ENCODE peak calls at places on chromosomes 12 and 14, in nine cellular contexts. A is AG04449; P is epithelial cell of proximal tubule; C is PC-9; I is CD8-positive, alpha-beta T cell; T is progenitor cell of endocrine pancreas; N is choroid plexus epithelial cell; B is lower leg skin; W is osteocyte. Z is an unnamed sample.

GRCh38 chr12:52390739-52391617 is 5.5 kb upstream of the KRT84 start:
- DNase-seq in A (no peak), P (no peak), C (no peak), I (no peak), T (no peak), N (peak), B (no peak), W (no peak), Z (peak)

GRCh38 chr12:57832966-57833365 is 13.6 kb downstream of the CTDSP2 start:
- DNase-seq in A (no peak), P (no peak), C (no peak), I (no peak), T (no peak), N (peak), B (no peak), W (no peak), Z (no peak)

GRCh38 chr14:46048127-46048526 is 603.5 kb downstream of the RPL10L start:
- DNase-seq in A (no peak), P (no peak), C (no peak), I (no peak), T (peak), N (peak), B (no peak), W (no peak), Z (peak)

GRCh38 chr14:73026243-73026844 is 562 bp downstream of the ZFYVE1 start:
- DNase-seq in A (no peak), P (no peak), C (no peak), I (no peak), T (no peak), N (no peak), B (peak), W (no peak), Z (no peak)

GRCh38 chr12:40446385-40446784 is 221.6 kb downstream of the LRRK2 start:
- DNase-seq in A (no peak), P (no peak), C (no peak), I (no peak), T (no peak), N (peak), B (no peak), W (no peak), Z (peak)

GRCh38 chr12:127550271-127550670 is 716.7 kb upstream of the TMEM132C start:
- DNase-seq in A (peak), P (no peak), C (no peak), I (no peak), T (no peak), N (no peak), B (no peak), W (no peak), Z (no peak)

GRCh38 chr12:91900971-91901370 is 244.7 kb downstream of the BTG1 start:
- DNase-seq in A (no peak), P (no peak), C (no peak), I (no peak), T (no peak), N (no peak), B (no peak), W (no peak), Z (no peak)

GRCh38 chr14:21711360-21711961 is 37.8 kb upstream of the OR4E1 start:
- DNase-seq in A (peak), P (peak), C (peak), I (peak), T (no peak), N (peak), B (no peak), W (no peak), Z (peak)

GRCh38 chr14:99510556-99511139 is 29.4 kb downstream of the CCNK start:
- DNase-seq in A (no peak), P (no peak), C (no peak), I (no peak), T (no peak), N (no peak), B (no peak), W (peak), Z (no peak)

GRCh38 chr14:104131968-104132732 is 6.2 kb upstream of the KIF26A start:
- DNase-seq in A (no peak), P (no peak), C (no peak), I (no peak), T (no peak), N (no peak), B (no peak), W (no peak), Z (no peak)

GRCh38 chr14:95555053-95555452 is 20.2 kb downstream of the GLRX5 start:
- DNase-seq in A (no peak), P (no peak), C (no peak), I (no peak), T (no peak), N (no peak), B (no peak), W (no peak), Z (no peak)

GRCh38 chr12:132488127-132489077 is 1.5 kb upstream of the FBRSL1 start:
- DNase-seq in A (no peak), P (no peak), C (no peak), I (peak), T (no peak), N (no peak), B (peak), W (no peak), Z (no peak)

GRCh38 chr14:63710497-63710896 is 17.4 kb downstream of the SGPP1 start:
- DNase-seq in A (no peak), P (no peak), C (no peak), I (no peak), T (no peak), N (no peak), B (no peak), W (no peak), Z (no peak)

GRCh38 chr12:87155616-87156015 is 873.6 kb downstream of the C12orf50 start:
- DNase-seq in A (peak), P (no peak), C (peak), I (no peak), T (no peak), N (peak), B (no peak), W (no peak), Z (no peak)

GRCh38 chr12:114668151-114668891 is 15.7 kb downstream of the TBX3 start:
- DNase-seq in A (no peak), P (no peak), C (peak), I (no peak), T (peak), N (peak), B (peak), W (no peak), Z (peak)

GRCh38 chr14:35365130-35366047 is 39.2 kb downstream of the NFKBIA start:
- DNase-seq in A (no peak), P (peak), C (peak), I (peak), T (no peak), N (peak), B (peak), W (no peak), Z (peak)

GRCh38 chr14:68669644-68670343 is 123.1 kb downstream of the ZFP36L1 start:
- DNase-seq in A (no peak), P (no peak), C (no peak), I (no peak), T (no peak), N (no peak), B (no peak), W (no peak), Z (no peak)

GRCh38 chr12:96198970-96199369 is 4.8 kb downstream of the ELK3 start:
- DNase-seq in A (peak), P (peak), C (peak), I (no peak), T (no peak), N (peak), B (no peak), W (no peak), Z (no peak)

GRCh38 chr12:74328623-74329022 is 209.0 kb upstream of the ATXN7L3B start:
- DNase-seq in A (no peak), P (no peak), C (no peak), I (no peak), T (no peak), N (peak), B (no peak), W (no peak), Z (no peak)

GRCh38 chr14:56482306-56482705 is 97.3 kb upstream of the TMEM260 start:
- DNase-seq in A (no peak), P (no peak), C (no peak), I (no peak), T (no peak), N (peak), B (no peak), W (no peak), Z (peak)

GRCh38 chr12:101116911-101117310 is 93.1 kb downstream of the SLC5A8 start:
- DNase-seq in A (no peak), P (no peak), C (no peak), I (no peak), T (no peak), N (no peak), B (no peak), W (no peak), Z (no peak)

GRCh38 chr14:93977171-93977570 is 801 bp upstream of the ASB2 start:
- DNase-seq in A (no peak), P (no peak), C (no peak), I (no peak), T (no peak), N (no peak), B (no peak), W (no peak), Z (no peak)

GRCh38 chr14:76958975-76959710 is 69.4 kb downstream of the IRF2BPL start:
- DNase-seq in A (no peak), P (no peak), C (peak), I (no peak), T (no peak), N (no peak), B (no peak), W (no peak), Z (peak)

GRCh38 chr12:132899033-132899432 is 11.6 kb upstream of the CHFR start:
- DNase-seq in A (no peak), P (no peak), C (no peak), I (no peak), T (no peak), N (peak), B (no peak), W (no peak), Z (no peak)

GRCh38 chr14:77279719-77280118 is 8.7 kb upstream of the NGB start:
- DNase-seq in A (no peak), P (no peak), C (no peak), I (no peak), T (no peak), N (no peak), B (no peak), W (no peak), Z (no peak)

GRCh38 chr14:69317780-69318179 is 57.8 kb downstream of the GALNT16 start:
- DNase-seq in A (no peak), P (no peak), C (no peak), I (no peak), T (no peak), N (no peak), B (no peak), W (no peak), Z (no peak)

GRCh38 chr14:49893309-49894213 is 679 bp downstream of the ARF6 start:
- DNase-seq in A (no peak), P (no peak), C (no peak), I (peak), T (peak), N (peak), B (peak), W (peak), Z (peak)

GRCh38 chr14:105412768-105413541 is 6.7 kb upstream of the MTA1 start:
- DNase-seq in A (no peak), P (no peak), C (no peak), I (no peak), T (no peak), N (no peak), B (no peak), W (no peak), Z (no peak)

GRCh38 chr14:42654707-42655106 is 1048.0 kb downstream of the LRFN5 start:
- DNase-seq in A (no peak), P (no peak), C (no peak), I (no peak), T (no peak), N (no peak), B (no peak), W (no peak), Z (no peak)

GRCh38 chr14:24290746-24291145 is 8.8 kb downstream of the DHRS1 start:
- DNase-seq in A (no peak), P (no peak), C (no peak), I (no peak), T (no peak), N (no peak), B (no peak), W (no peak), Z (no peak)

GRCh38 chr12:48978291-48978740 is at the start of gene WNT1:
- DNase-seq in A (no peak), P (no peak), C (no peak), I (no peak), T (no peak), N (no peak), B (no peak), W (no peak), Z (no peak)
- TF ChIP-seq CTCF in A (no peak), P (no peak), C (no peak), I (peak), T (no peak), N (no peak), B (no peak), W (peak), Z (no peak)

DNA sequence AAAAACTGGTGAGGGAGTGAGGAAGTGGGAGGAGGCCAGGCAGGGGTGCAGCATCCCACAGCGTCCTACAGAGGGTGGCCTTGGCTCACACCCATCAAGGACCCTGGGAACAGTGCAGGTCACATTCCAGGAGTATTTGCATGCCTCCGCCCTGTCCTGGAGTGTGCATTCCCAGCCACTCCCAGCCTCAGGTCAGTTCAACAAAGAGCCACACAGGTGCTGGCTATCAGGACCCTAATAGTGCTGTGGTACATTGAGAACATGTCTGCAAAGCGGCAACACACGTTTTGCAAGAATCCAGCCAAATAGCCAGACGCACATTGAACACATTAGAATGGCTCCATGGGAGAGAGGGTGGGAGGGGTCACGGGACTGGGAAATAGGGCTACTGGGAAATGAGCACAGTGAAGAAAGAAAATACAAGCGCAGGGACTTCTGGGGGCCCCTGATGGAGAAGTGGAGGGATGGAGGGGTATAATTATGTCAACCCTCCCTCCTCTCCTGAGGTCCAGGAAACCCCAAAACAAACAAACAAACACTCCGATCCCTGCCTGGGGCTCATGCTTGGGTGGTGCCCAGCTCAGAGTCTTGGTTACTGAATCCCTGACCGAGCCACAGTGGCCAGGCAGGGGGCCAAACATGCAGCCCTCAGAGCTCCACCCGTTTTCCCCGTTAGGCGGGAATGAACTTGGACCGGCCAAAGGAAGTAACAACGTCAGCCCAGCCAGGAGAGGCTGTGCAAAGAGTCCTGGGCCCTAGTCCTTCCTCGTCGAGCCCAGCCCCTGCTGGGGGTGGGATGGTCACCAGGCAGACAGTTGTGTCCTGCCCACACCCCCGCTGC is 36.4 kb downstream of the CMKLR1 start:
- DNase-seq in A (no peak), P (no peak), C (peak), I (no peak), T (peak), N (peak), B (peak), W (peak), Z (peak)
- TF ChIP-seq CTCF in A (no peak), P (peak), C (no peak), I (no peak), T (peak), N (peak), B (no peak), W (peak), Z (no peak)

DNA sequence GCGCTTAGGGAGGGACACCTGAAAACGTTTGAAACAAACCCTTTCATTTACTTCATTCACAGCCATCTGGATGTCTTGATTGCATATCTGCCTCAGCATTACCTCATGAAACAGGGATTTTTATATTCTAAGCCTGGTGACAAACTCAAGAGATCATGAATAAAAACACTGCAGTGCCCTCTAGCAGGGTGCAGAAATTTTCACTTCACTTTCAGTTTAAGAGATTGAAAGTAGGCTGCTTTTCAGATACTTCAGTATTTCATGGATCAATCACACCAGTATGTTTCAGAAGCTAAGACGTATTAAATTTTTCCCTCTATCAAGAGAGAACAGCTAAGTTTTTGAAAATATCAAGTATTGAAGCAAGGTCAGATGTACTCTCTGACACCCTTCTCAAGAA is 467.8 kb downstream of the MDGA2 start:
- DNase-seq in A (no peak), P (no peak), C (no peak), I (no peak), T (no peak), N (peak), B (no peak), W (no peak), Z (no peak)
- TF ChIP-seq CTCF in A (no peak), P (peak), C (no peak), I (no peak), T (no peak), N (peak), B (no peak), W (peak), Z (no peak)

GRCh38 chr12:89750821-89751227 is 42.2 kb upstream of the ATP2B1 start:
- DNase-seq in A (no peak), P (no peak), C (peak), I (no peak), T (no peak), N (no peak), B (no peak), W (no peak), Z (no peak)
- TF ChIP-seq CTCF in A (no peak), P (no peak), C (no peak), I (no peak), T (no peak), N (no peak), B (no peak), W (no peak), Z (no peak)

GRCh38 chr12:109764123-109764522 is 50.5 kb downstream of the FAM222A start:
- DNase-seq in A (no peak), P (no peak), C (no peak), I (no peak), T (no peak), N (no peak), B (no peak), W (no peak), Z (no peak)
- TF ChIP-seq CTCF in A (no peak), P (no peak), C (no peak), I (no peak), T (peak), N (no peak), B (no peak), W (no peak), Z (no peak)

GRCh38 chr14:71286126-71286525 is 378.9 kb downstream of the PCNX1 start:
- DNase-seq in A (no peak), P (no peak), C (peak), I (no peak), T (no peak), N (no peak), B (no peak), W (no peak), Z (peak)
- TF ChIP-seq CTCF in A (no peak), P (no peak), C (no peak), I (no peak), T (no peak), N (no peak), B (no peak), W (no peak), Z (no peak)

Z was measured in Calu3.